ENCODE peak calls at places on chromosomes 16 and 17, in five cellular contexts. I, G, M, P and D are unnamed samples.

GRCh38 chr17:12627177-12627629 is 38.5 kb upstream of the MYOCD start:
- DNase-seq in I (no peak), P (no peak), G (peak), M (no peak), D (peak)

GRCh38 chr17:32746698-32747097 is 130.2 kb downstream of the MYO1D start:
- DNase-seq in G (peak), P (no peak), M (no peak), I (no peak), D (peak)

GRCh38 chr17:49708515-49709161 is 874 bp upstream of the SLC35B1 start:
- DNase-seq in G (no peak), P (peak), M (peak), I (no peak), D (no peak)

GRCh38 chr16:66510711-66511614 is 39.0 kb downstream of the TK2 start:
- DNase-seq in I (no peak), P (no peak), M (no peak), G (no peak), D (no peak)

GRCh38 chr17:73549841-73550430 is 94.3 kb downstream of the SDK2 start:
- DNase-seq in G (no peak), P (no peak), I (no peak), M (no peak), D (no peak)

GRCh38 chr17:79223471-79223870 is 148.8 kb downstream of the ENGASE start:
- DNase-seq in M (no peak), G (no peak), I (no peak), P (no peak), D (no peak)

GRCh38 chr16:15952265-15952711 is 2.9 kb downstream of the ABCC1 start:
- DNase-seq in I (no peak), G (no peak), M (no peak), P (no peak), D (peak)

GRCh38 chr17:68794636-68795503 is 160.3 kb downstream of the ABCA8 start:
- DNase-seq in G (no peak), P (no peak), M (no peak), I (no peak), D (peak)

GRCh38 chr17:9636501-9636900 is 8.8 kb upstream of the USP43 start:
- DNase-seq in I (no peak), G (no peak), P (no peak), M (no peak), D (no peak)

GRCh38 chr17:70168044-70168978 is 1.0 kb upstream of the KCNJ2 start:
- DNase-seq in M (peak), P (peak), G (peak), I (peak), D (peak)

GRCh38 chr16:79372504-79373184 is 227.9 kb downstream of the MAF start:
- DNase-seq in P (no peak), G (peak), M (no peak), I (no peak), D (peak)

GRCh38 chr17:44038604-44039007 is 23.8 kb upstream of the TMEM101 start:
- DNase-seq in P (no peak), G (peak), I (no peak), M (no peak), D (no peak)

GRCh38 chr17:57211543-57211942 is 44.8 kb upstream of the MSI2 start:
- DNase-seq in I (no peak), G (no peak), M (no peak), P (no peak), D (peak)

GRCh38 chr16:2764718-2765117 is 12.3 kb downstream of the SRRM2 start:
- DNase-seq in M (no peak), I (no peak), P (no peak), G (no peak), D (no peak)

GRCh38 chr16:31404353-31405064 is 11.4 kb downstream of the ITGAD start:
- DNase-seq in G (no peak), M (no peak), I (no peak), P (no peak), D (no peak)

GRCh38 chr17:40399185-40399584 is 18.5 kb downstream of the TOP2A start:
- DNase-seq in P (no peak), M (no peak), I (no peak), G (no peak), D (peak)

GRCh38 chr16:27722266-27722636 is 172.3 kb downstream of the KATNIP start:
- DNase-seq in P (no peak), G (no peak), I (no peak), M (no peak), D (no peak)

GRCh38 chr16:31853300-31853699 is 20.3 kb upstream of the ZNF267 start:
- DNase-seq in M (no peak), I (no peak), P (no peak), G (no peak), D (no peak)

GRCh38 chr17:34895388-34895787 is 65.9 kb downstream of the CCT6B start:
- DNase-seq in M (no peak), P (peak), G (no peak), I (no peak), D (no peak)

GRCh38 chr17:36641877-36642845 is 40.8 kb downstream of the MRM1 start:
- DNase-seq in I (no peak), G (no peak), P (peak), M (no peak), D (no peak)

GRCh38 chr17:37134050-37134449 is 185.3 kb downstream of the AATF start:
- DNase-seq in P (no peak), M (no peak), G (no peak), I (no peak), D (peak)

GRCh38 chr16:66902648-66903543 is 15.8 kb downstream of the CDH16 start:
- DNase-seq in M (no peak), P (no peak), G (no peak), I (no peak), D (no peak)

GRCh38 chr17:40560592-40561293 is 4.5 kb downstream of the CCR7 start:
- DNase-seq in G (no peak), I (no peak), M (no peak), P (no peak), D (peak)

GRCh38 chr17:78664476-78665384 is 87.5 kb upstream of the DNAH17 start:
- DNase-seq in I (no peak), P (no peak), G (no peak), M (no peak), D (peak)

GRCh38 chr17:77632619-77633018 is 325.9 kb upstream of the TNRC6C start:
- DNase-seq in G (no peak), I (no peak), M (no peak), P (no peak), D (no peak)

GRCh38 chr16:73163238-73163795 is 115.4 kb upstream of the ZFHX3 start:
- DNase-seq in I (no peak), P (no peak), M (no peak), G (no peak), D (peak)

GRCh38 chr17:44210342-44211192 is 8.9 kb downstream of the UBTF start:
- DNase-seq in M (peak), I (peak), G (peak), P (peak), D (peak)

GRCh38 chr17:62870581-62870964 is 62.5 kb upstream of the MARCHF10 start:
- DNase-seq in I (no peak), G (peak), P (peak), M (peak), D (no peak)

GRCh38 chr17:31329221-31329620 is 7.8 kb upstream of the EVI2A start:
- DNase-seq in G (peak), I (no peak), M (no peak), P (no peak), D (peak)

GRCh38 chr17:14672830-14673229 is 371.9 kb downstream of the HS3ST3B1 start:
- DNase-seq in G (peak), I (no peak), M (no peak), P (no peak), D (peak)

GRCh38 chr16:30609002-30609927 is 924 bp downstream of the ZNF689 start:
- DNase-seq in M (peak), G (peak), I (no peak), P (peak), D (peak)

GRCh38 chr16:85555549-85556455 is 57.3 kb upstream of the GSE1 start:
- DNase-seq in G (peak), P (peak), I (no peak), M (peak), D (peak)

GRCh38 chr17:61239953-61240352 is 159.7 kb upstream of the TBX2 start:
- DNase-seq in I (no peak), M (no peak), P (no peak), G (no peak), D (no peak)

GRCh38 chr17:15263206-15263579 is 1.9 kb downstream of the PMP22 start:
- DNase-seq in P (no peak), G (peak), M (no peak), I (peak), D (peak)

GRCh38 chr16:9159839-9160550 is 68.6 kb downstream of the HAPSTR1 start:
- DNase-seq in P (peak), G (peak), M (peak), I (peak), D (peak)

GRCh38 chr17:40803617-40804082 is 3.9 kb upstream of the KRT28 start:
- DNase-seq in G (peak), M (peak), I (peak), P (peak), D (peak)

GRCh38 chr17:2050871-2051387 is 4.0 kb upstream of the HIC1 start:
- DNase-seq in M (peak), P (peak), I (no peak), G (peak), D (peak)

GRCh38 chr17:2048805-2049204 is 6.1 kb upstream of the HIC1 start:
- DNase-seq in I (no peak), M (no peak), P (no peak), G (no peak), D (no peak)

GRCh38 chr17:2051388-2052237 is 3.3 kb upstream of the HIC1 start:
- DNase-seq in G (no peak), M (no peak), P (no peak), I (no peak), D (no peak)

GRCh38 chr17:2049333-2050245 is 5.3 kb upstream of the HIC1 start:
- DNase-seq in M (peak), I (peak), P (peak), G (peak), D (peak)

DNA sequence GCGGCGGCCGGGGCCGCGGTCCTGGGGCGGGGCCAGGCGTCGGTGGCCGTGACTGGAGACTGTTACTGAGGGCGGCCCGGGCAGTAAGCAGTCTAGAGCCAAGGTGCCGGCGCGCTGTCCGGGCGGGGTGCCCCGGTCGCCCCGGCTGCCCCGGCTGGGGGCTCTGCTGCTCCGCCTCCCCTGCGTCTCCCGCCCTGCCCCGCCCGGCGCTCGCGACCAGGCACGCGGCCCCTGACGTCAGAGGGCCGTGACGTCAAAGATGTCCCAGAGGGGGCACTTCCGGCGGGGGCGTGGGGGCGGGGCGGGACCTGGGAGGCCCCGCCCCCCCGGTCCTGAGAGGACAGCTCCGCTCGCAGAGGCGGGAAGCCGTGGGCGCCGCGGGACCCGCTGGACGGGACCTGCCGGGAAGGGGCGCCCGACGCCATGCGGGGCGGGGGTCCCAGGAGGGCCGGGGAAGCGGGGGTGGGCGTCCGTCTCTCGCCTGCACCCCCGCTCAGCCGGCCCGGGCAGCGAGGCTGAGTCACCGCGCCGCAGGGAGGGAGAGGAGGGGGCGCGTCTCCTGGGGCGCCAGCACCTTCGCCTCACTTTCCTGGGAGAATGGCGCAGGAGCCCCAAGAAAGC is 4.5 kb upstream of the HIC1 start:
- DNase-seq in M (peak), G (peak), P (peak), I (peak), D (peak)
- H3K27ac ChIP-seq in M (no peak), G (no peak), P (no peak), I (no peak), D (no peak)

GRCh38 chr17:18910881-18911280 is 41.1 kb upstream of the SLC5A10 start:
- DNase-seq in G (peak), M (no peak), I (no peak), P (no peak), D (no peak)
- H2BK12ac ChIP-seq in G (no peak), M (no peak), I (no peak), P (no peak), D (no peak)

DNA sequence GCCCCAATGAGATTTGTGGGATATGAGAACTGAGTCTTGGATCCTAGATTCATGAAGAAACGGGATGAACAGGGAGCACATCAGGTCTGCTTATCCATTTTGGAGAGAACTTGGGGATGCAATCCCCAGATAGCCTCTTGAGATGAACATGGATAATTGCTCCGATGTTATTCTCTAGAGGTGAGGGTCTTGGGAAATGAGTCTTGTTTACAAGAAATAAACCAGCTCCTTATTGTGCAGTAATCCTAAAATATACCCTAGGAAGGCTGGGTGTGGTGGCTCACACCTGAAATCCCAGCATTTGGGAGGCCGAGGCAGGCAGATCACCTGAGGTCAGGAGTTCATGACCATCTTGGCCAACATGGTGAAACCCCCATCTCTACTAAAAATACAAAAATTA is at the start of gene OR1D2:
- DNase-seq in P (no peak), M (no peak), G (no peak), I (no peak), D (no peak)
- H3K27ac ChIP-seq in P (no peak), M (no peak), G (no peak), I (no peak), D (no peak)

GRCh38 chr17:45266372-45266926 is 4.6 kb upstream of the SPATA32 start:
- DNase-seq in P (peak), M (no peak), I (no peak), G (no peak), D (no peak)

GRCh38 chr17:45267436-45268055 is 5.7 kb upstream of the SPATA32 start:
- DNase-seq in I (no peak), P (peak), M (no peak), G (no peak), D (no peak)

GRCh38 chr17:45264430-45264829 is 2.5 kb upstream of the SPATA32 start:
- DNase-seq in G (no peak), I (no peak), M (no peak), P (no peak), D (no peak)

GRCh38 chr17:45264988-45265387 is 3.1 kb upstream of the SPATA32 start:
- DNase-seq in I (no peak), P (no peak), M (no peak), G (no peak), D (no peak)

DNA sequence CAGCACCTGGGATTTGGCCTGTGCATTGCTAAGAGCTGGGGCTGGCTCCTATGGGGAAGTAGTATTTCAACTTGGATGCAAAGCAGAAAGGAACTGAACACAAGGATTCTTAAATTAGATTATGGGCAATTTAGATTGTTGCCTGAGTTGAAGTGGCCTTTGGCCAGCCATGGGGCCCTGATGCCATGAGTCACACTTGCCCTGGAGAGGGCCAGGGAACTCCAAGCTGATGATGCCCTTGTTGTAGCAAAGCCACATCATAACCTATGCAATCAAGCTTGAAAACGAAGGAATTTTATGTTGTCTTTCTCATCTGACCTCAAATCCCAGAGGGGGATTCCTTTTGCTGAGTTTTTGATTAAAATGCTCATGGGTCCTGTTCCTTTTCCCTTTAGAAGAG is 3.9 kb upstream of the SPATA32 start:
- DNase-seq in I (no peak), G (no peak), P (no peak), M (no peak), D (peak)
- H2BK12ac ChIP-seq in I (no peak), G (no peak), P (no peak), M (no peak), D (no peak)

GRCh38 chr17:81037026-81037782 is 2.3 kb downstream of the BAIAP2 start:
- DNase-seq in M (no peak), P (no peak), I (no peak), G (peak), D (peak)

GRCh38 chr17:81034779-81035388 is at the start of gene BAIAP2:
- DNase-seq in I (peak), M (peak), P (peak), G (peak), D (peak)

GRCh38 chr17:81035389-81036127 is 607 bp downstream of the BAIAP2 start:
- DNase-seq in G (no peak), P (no peak), M (peak), I (no peak), D (peak)

GRCh38 chr17:81037783-81038733 is 3.1 kb downstream of the BAIAP2 start:
- DNase-seq in G (no peak), M (no peak), I (no peak), P (peak), D (peak)

GRCh38 chr17:81036128-81036891 is 1.4 kb downstream of the BAIAP2 start:
- DNase-seq in M (no peak), P (no peak), G (no peak), I (no peak), D (peak)
- H3K27ac ChIP-seq in M (no peak), P (no peak), G (peak), I (no peak), D (no peak)

GRCh38 chr16:56399047-56399446 is 26.3 kb downstream of the AMFR start:
- DNase-seq in I (no peak), M (no peak), G (no peak), P (no peak), D (no peak)

GRCh38 chr16:56400458-56400857 is 24.9 kb downstream of the AMFR start:
- DNase-seq in I (no peak), G (no peak), P (no peak), M (no peak), D (no peak)

GRCh38 chr16:56401482-56401881 is 23.9 kb downstream of the AMFR start:
- DNase-seq in I (no peak), G (peak), P (peak), M (peak), D (no peak)

GRCh38 chr16:56399492-56399891 is 25.9 kb downstream of the AMFR start:
- DNase-seq in P (no peak), I (no peak), M (no peak), G (no peak), D (no peak)
- H2BK12ac ChIP-seq in P (no peak), I (no peak), M (no peak), G (no peak), D (no peak)

GRCh38 chr16:4597174-4597573 is 17.5 kb downstream of the UBALD1 start:
- DNase-seq in M (no peak), G (no peak), P (no peak), I (no peak), D (no peak)
- H3K27ac ChIP-seq in M (no peak), G (no peak), P (no peak), I (no peak), D (peak)